ENCODE peak calls at places on chromosomes 6 and 20, in eight cellular contexts. One of them, this sample, is unnamed.

GRCh38 chr20:20513720-20514119 is 145.8 kb downstream of the INSM1 start:
- DNase-seq in heart left ventricle: no peak
- DNase-seq in HCT116: no peak
- DNase-seq in testis: no peak
- DNase-seq in ovary: no peak
- DNase-seq in body of pancreas: no peak
- DNase-seq in left ventricle myocardium inferior: no peak
- DNase-seq in neural progenitor cell: no peak
- DNase-seq in this sample: no peak

GRCh38 chr6:133890941-133891813 is 2.3 kb downstream of the TCF21 start:
- DNase-seq in heart left ventricle: peak; percentile 55
- DNase-seq in HCT116: no peak
- DNase-seq in testis: peak; percentile 57
- DNase-seq in ovary: peak; percentile 80
- DNase-seq in body of pancreas: peak; percentile 29
- DNase-seq in left ventricle myocardium inferior: peak; percentile 44
- DNase-seq in neural progenitor cell: peak; percentile 71
- DNase-seq in this sample: peak; percentile 51

GRCh38 chr6:41682497-41682961 is 44.3 kb downstream of the MDFI start:
- DNase-seq in heart left ventricle: no peak
- DNase-seq in HCT116: no peak
- DNase-seq in testis: peak; percentile 49
- DNase-seq in ovary: peak; percentile 68
- DNase-seq in body of pancreas: peak; percentile 70
- DNase-seq in left ventricle myocardium inferior: no peak
- DNase-seq in neural progenitor cell: no peak
- DNase-seq in this sample: no peak

GRCh38 chr6:144566868-144567615 is 281.9 kb downstream of the UTRN start:
- DNase-seq in heart left ventricle: no peak
- DNase-seq in HCT116: no peak
- DNase-seq in testis: no peak
- DNase-seq in ovary: no peak
- DNase-seq in body of pancreas: no peak
- DNase-seq in left ventricle myocardium inferior: no peak
- DNase-seq in neural progenitor cell: no peak
- DNase-seq in this sample: no peak

GRCh38 chr20:63900373-63900772 is 5.4 kb downstream of the DNAJC5 start:
- DNase-seq in heart left ventricle: no peak
- DNase-seq in HCT116: no peak
- DNase-seq in testis: no peak
- DNase-seq in ovary: no peak
- DNase-seq in body of pancreas: no peak
- DNase-seq in left ventricle myocardium inferior: no peak
- DNase-seq in neural progenitor cell: no peak
- DNase-seq in this sample: no peak

GRCh38 chr6:36221674-36222073 is 25.1 kb downstream of the BRPF3 start:
- DNase-seq in heart left ventricle: no peak
- DNase-seq in HCT116: no peak
- DNase-seq in testis: no peak
- DNase-seq in ovary: no peak
- DNase-seq in body of pancreas: no peak
- DNase-seq in left ventricle myocardium inferior: no peak
- DNase-seq in neural progenitor cell: no peak
- DNase-seq in this sample: no peak

GRCh38 chr6:96157018-96157565 is 141.3 kb downstream of the FUT9 start:
- DNase-seq in heart left ventricle: no peak
- DNase-seq in HCT116: no peak
- DNase-seq in testis: no peak
- DNase-seq in ovary: no peak
- DNase-seq in body of pancreas: no peak
- DNase-seq in left ventricle myocardium inferior: no peak
- DNase-seq in neural progenitor cell: no peak
- DNase-seq in this sample: no peak

GRCh38 chr6:72182337-72183246 is 296.2 kb downstream of the RIMS1 start:
- DNase-seq in heart left ventricle: no peak
- DNase-seq in HCT116: no peak
- DNase-seq in testis: peak; percentile 73
- DNase-seq in ovary: no peak
- DNase-seq in body of pancreas: peak; percentile 92
- DNase-seq in left ventricle myocardium inferior: no peak
- DNase-seq in neural progenitor cell: peak; percentile 85
- DNase-seq in this sample: peak; percentile 70

GRCh38 chr6:158793432-158793831 is 25.7 kb downstream of the EZR start:
- DNase-seq in heart left ventricle: no peak
- DNase-seq in HCT116: peak; percentile 68
- DNase-seq in testis: no peak
- DNase-seq in ovary: no peak
- DNase-seq in body of pancreas: no peak
- DNase-seq in left ventricle myocardium inferior: no peak
- DNase-seq in neural progenitor cell: peak; percentile 38
- DNase-seq in this sample: no peak

GRCh38 chr6:89081423-89082322 is 1.1 kb downstream of the PNRC1 start:
- DNase-seq in heart left ventricle: peak; percentile 100
- DNase-seq in HCT116: peak; percentile 87
- DNase-seq in testis: peak; percentile 99
- DNase-seq in ovary: peak; percentile 100
- DNase-seq in body of pancreas: peak; percentile 100
- DNase-seq in left ventricle myocardium inferior: peak; percentile 100
- DNase-seq in neural progenitor cell: peak; percentile 94
- DNase-seq in this sample: peak; percentile 100

GRCh38 chr20:1660263-1660662 is 2.7 kb upstream of the SIRPG start:
- DNase-seq in heart left ventricle: no peak
- DNase-seq in HCT116: no peak
- DNase-seq in testis: no peak
- DNase-seq in ovary: no peak
- DNase-seq in body of pancreas: no peak
- DNase-seq in left ventricle myocardium inferior: no peak
- DNase-seq in neural progenitor cell: no peak
- DNase-seq in this sample: no peak

GRCh38 chr6:5497896-5498578 is 236.7 kb downstream of the FARS2 start:
- DNase-seq in heart left ventricle: no peak
- DNase-seq in HCT116: no peak
- DNase-seq in testis: no peak
- DNase-seq in ovary: no peak
- DNase-seq in body of pancreas: no peak
- DNase-seq in left ventricle myocardium inferior: no peak
- DNase-seq in neural progenitor cell: no peak
- DNase-seq in this sample: no peak

GRCh38 chr6:82195619-82196018 is 51.9 kb downstream of the IBTK start:
- DNase-seq in heart left ventricle: no peak
- DNase-seq in HCT116: no peak
- DNase-seq in testis: no peak
- DNase-seq in ovary: no peak
- DNase-seq in body of pancreas: no peak
- DNase-seq in left ventricle myocardium inferior: no peak
- DNase-seq in neural progenitor cell: no peak
- DNase-seq in this sample: no peak

GRCh38 chr20:15930324-15931305 is 642.6 kb downstream of the KIF16B start:
- DNase-seq in heart left ventricle: no peak
- DNase-seq in HCT116: no peak
- DNase-seq in testis: peak; percentile 26
- DNase-seq in ovary: no peak
- DNase-seq in body of pancreas: no peak
- DNase-seq in left ventricle myocardium inferior: no peak
- DNase-seq in neural progenitor cell: peak; percentile 47
- DNase-seq in this sample: no peak

GRCh38 chr20:21344961-21345360 is 41.8 kb downstream of the XRN2 start:
- DNase-seq in heart left ventricle: no peak
- DNase-seq in HCT116: no peak
- DNase-seq in testis: no peak
- DNase-seq in ovary: no peak
- DNase-seq in body of pancreas: no peak
- DNase-seq in left ventricle myocardium inferior: no peak
- DNase-seq in neural progenitor cell: no peak
- DNase-seq in this sample: no peak

GRCh38 chr6:37738216-37738615 is 40.5 kb upstream of the MDGA1 start:
- DNase-seq in heart left ventricle: no peak
- DNase-seq in HCT116: no peak
- DNase-seq in testis: no peak
- DNase-seq in ovary: no peak
- DNase-seq in body of pancreas: no peak
- DNase-seq in left ventricle myocardium inferior: no peak
- DNase-seq in neural progenitor cell: no peak
- DNase-seq in this sample: no peak

GRCh38 chr6:108097882-108098281 is 23.3 kb upstream of the OSTM1 start:
- DNase-seq in heart left ventricle: no peak
- DNase-seq in HCT116: no peak
- DNase-seq in testis: no peak
- DNase-seq in ovary: no peak
- DNase-seq in body of pancreas: no peak
- DNase-seq in left ventricle myocardium inferior: no peak
- DNase-seq in neural progenitor cell: no peak
- DNase-seq in this sample: no peak

GRCh38 chr20:8255945-8256632 is 124.0 kb downstream of the PLCB1 start:
- DNase-seq in heart left ventricle: no peak
- DNase-seq in HCT116: no peak
- DNase-seq in testis: no peak
- DNase-seq in ovary: no peak
- DNase-seq in body of pancreas: no peak
- DNase-seq in left ventricle myocardium inferior: no peak
- DNase-seq in neural progenitor cell: peak; percentile 6
- DNase-seq in this sample: peak; percentile 44

GRCh38 chr6:53934013-53934412 is 139.2 kb downstream of the LRRC1 start:
- DNase-seq in heart left ventricle: no peak
- DNase-seq in HCT116: no peak
- DNase-seq in testis: no peak
- DNase-seq in ovary: no peak
- DNase-seq in body of pancreas: no peak
- DNase-seq in left ventricle myocardium inferior: no peak
- DNase-seq in neural progenitor cell: no peak
- DNase-seq in this sample: no peak

GRCh38 chr6:2132416-2132815 is 113.0 kb downstream of the GMDS start:
- DNase-seq in heart left ventricle: no peak
- DNase-seq in HCT116: peak; percentile 66
- DNase-seq in testis: no peak
- DNase-seq in ovary: no peak
- DNase-seq in body of pancreas: peak; percentile 23
- DNase-seq in left ventricle myocardium inferior: no peak
- DNase-seq in neural progenitor cell: no peak
- DNase-seq in this sample: no peak

GRCh38 chr6:168717491-168717890 is 276.5 kb downstream of the SMOC2 start:
- DNase-seq in heart left ventricle: no peak
- DNase-seq in HCT116: no peak
- DNase-seq in testis: no peak
- DNase-seq in ovary: no peak
- DNase-seq in body of pancreas: no peak
- DNase-seq in left ventricle myocardium inferior: no peak
- DNase-seq in neural progenitor cell: no peak
- DNase-seq in this sample: no peak

GRCh38 chr6:79557683-79558082 is 20.5 kb upstream of the LCA5 start:
- DNase-seq in heart left ventricle: no peak
- DNase-seq in HCT116: no peak
- DNase-seq in testis: no peak
- DNase-seq in ovary: no peak
- DNase-seq in body of pancreas: no peak
- DNase-seq in left ventricle myocardium inferior: no peak
- DNase-seq in neural progenitor cell: no peak
- DNase-seq in this sample: no peak

GRCh38 chr6:83429269-83429668 is 1.6 kb downstream of the ME1 start:
- DNase-seq in heart left ventricle: no peak
- DNase-seq in HCT116: no peak
- DNase-seq in testis: no peak
- DNase-seq in ovary: no peak
- DNase-seq in body of pancreas: no peak
- DNase-seq in left ventricle myocardium inferior: no peak
- DNase-seq in neural progenitor cell: no peak
- DNase-seq in this sample: no peak
- TF ChIP-seq CTCF in heart left ventricle: no peak
- TF ChIP-seq CTCF in HCT116: no peak
- TF ChIP-seq CTCF in testis: no peak
- TF ChIP-seq CTCF in ovary: no peak
- TF ChIP-seq CTCF in body of pancreas: no peak
- TF ChIP-seq CTCF in left ventricle myocardium inferior: no peak
- TF ChIP-seq CTCF in neural progenitor cell: no peak
- TF ChIP-seq CTCF in this sample: no peak

GRCh38 chr20:41058007-41058673 is 29.5 kb downstream of the TOP1 start:
- DNase-seq in heart left ventricle: no peak
- DNase-seq in HCT116: peak; percentile 8
- DNase-seq in testis: no peak
- DNase-seq in ovary: no peak
- DNase-seq in body of pancreas: no peak
- DNase-seq in left ventricle myocardium inferior: no peak
- DNase-seq in neural progenitor cell: no peak
- DNase-seq in this sample: no peak
- H3K4me1 ChIP-seq in heart left ventricle: peaks cover 51% of the 10 kb centered on the region
- H3K4me1 ChIP-seq in HCT116: no peaks in the 10 kb centered on the region
- H3K4me1 ChIP-seq in testis: peaks cover 18% of the 10 kb centered on the region
- H3K4me1 ChIP-seq in ovary: peaks cover 7% of the 10 kb centered on the region
- H3K4me1 ChIP-seq in body of pancreas: peaks cover 28% of the 10 kb centered on the region
- H3K4me1 ChIP-seq in left ventricle myocardium inferior: peaks cover 66% of the 10 kb centered on the region
- H3K4me1 ChIP-seq in neural progenitor cell: peaks cover 3% of the 10 kb centered on the region
- H3K4me1 ChIP-seq in this sample: peaks cover 58% of the 10 kb centered on the region

GRCh38 chr6:153553627-153554026 is 422.5 kb upstream of the RGS17 start:
- DNase-seq in heart left ventricle: no peak
- DNase-seq in HCT116: peak; percentile 7
- DNase-seq in testis: peak; percentile 32
- DNase-seq in ovary: no peak
- DNase-seq in body of pancreas: no peak
- DNase-seq in left ventricle myocardium inferior: no peak
- DNase-seq in neural progenitor cell: peak; percentile 72
- DNase-seq in this sample: no peak
- TF ChIP-seq CTCF in heart left ventricle: no peak
- TF ChIP-seq CTCF in HCT116: no peak
- TF ChIP-seq CTCF in testis: no peak
- TF ChIP-seq CTCF in ovary: no peak
- TF ChIP-seq CTCF in body of pancreas: no peak
- TF ChIP-seq CTCF in left ventricle myocardium inferior: peak; percentile 19
- TF ChIP-seq CTCF in neural progenitor cell: peak; percentile 65
- TF ChIP-seq CTCF in this sample: no peak

GRCh38 chr20:34575756-34576155 is 17.2 kb downstream of the MAP1LC3A start:
- DNase-seq in heart left ventricle: no peak
- DNase-seq in HCT116: no peak
- DNase-seq in testis: no peak
- DNase-seq in ovary: peak; percentile 1
- DNase-seq in body of pancreas: no peak
- DNase-seq in left ventricle myocardium inferior: no peak
- DNase-seq in neural progenitor cell: no peak
- DNase-seq in this sample: no peak
- H3K4me1 ChIP-seq in heart left ventricle: peaks cover 3% of the 10 kb centered on the region
- H3K4me1 ChIP-seq in HCT116: no peaks in the 10 kb centered on the region
- H3K4me1 ChIP-seq in testis: peaks cover 8% of the 10 kb centered on the region
- H3K4me1 ChIP-seq in ovary: no peaks in the 10 kb centered on the region
- H3K4me1 ChIP-seq in body of pancreas: no peaks in the 10 kb centered on the region
- H3K4me1 ChIP-seq in left ventricle myocardium inferior: peaks cover 35% of the 10 kb centered on the region
- H3K4me1 ChIP-seq in neural progenitor cell: no peaks in the 10 kb centered on the region
- H3K4me1 ChIP-seq in this sample: peaks cover 4% of the 10 kb centered on the region

GRCh38 chr6:142384455-142385332 is 82.9 kb downstream of the ADGRG6 start:
- DNase-seq in heart left ventricle: no peak
- DNase-seq in HCT116: no peak
- DNase-seq in testis: no peak
- DNase-seq in ovary: no peak
- DNase-seq in body of pancreas: no peak
- DNase-seq in left ventricle myocardium inferior: no peak
- DNase-seq in neural progenitor cell: no peak
- DNase-seq in this sample: no peak

GRCh38 chr6:142385352-142385751 is 83.5 kb downstream of the ADGRG6 start:
- DNase-seq in heart left ventricle: no peak
- DNase-seq in HCT116: no peak
- DNase-seq in testis: no peak
- DNase-seq in ovary: no peak
- DNase-seq in body of pancreas: no peak
- DNase-seq in left ventricle myocardium inferior: no peak
- DNase-seq in neural progenitor cell: no peak
- DNase-seq in this sample: no peak

GRCh38 chr6:142386657-142387056 is 84.8 kb downstream of the ADGRG6 start:
- DNase-seq in heart left ventricle: no peak
- DNase-seq in HCT116: no peak
- DNase-seq in testis: no peak
- DNase-seq in ovary: no peak
- DNase-seq in body of pancreas: no peak
- DNase-seq in left ventricle myocardium inferior: no peak
- DNase-seq in neural progenitor cell: no peak
- DNase-seq in this sample: no peak

GRCh38 chr6:142387997-142388815 is 86.4 kb downstream of the ADGRG6 start:
- DNase-seq in heart left ventricle: no peak
- DNase-seq in HCT116: no peak
- DNase-seq in testis: no peak
- DNase-seq in ovary: no peak
- DNase-seq in body of pancreas: no peak
- DNase-seq in left ventricle myocardium inferior: no peak
- DNase-seq in neural progenitor cell: peak; percentile 43
- DNase-seq in this sample: no peak
- TF ChIP-seq CTCF in heart left ventricle: peak; percentile 51
- TF ChIP-seq CTCF in HCT116: peak; percentile 56
- TF ChIP-seq CTCF in testis: peak; percentile 46
- TF ChIP-seq CTCF in ovary: no peak
- TF ChIP-seq CTCF in body of pancreas: peak; percentile 46
- TF ChIP-seq CTCF in left ventricle myocardium inferior: peak; percentile 71
- TF ChIP-seq CTCF in neural progenitor cell: peak; percentile 66
- TF ChIP-seq CTCF in this sample: peak; percentile 62